ENCODE peak calls at places on chromosomes 12 and 14, in four cellular contexts. C, R, T and N are unnamed samples. For H3K4me1, the result is how much of the 10 kb centered on the place peaks cover.

GRCh38 chr14:54038724-54039123 is 82.1 kb upstream of the BMP4 start:
- DNase-seq in T (no peak), R (no peak), C (no peak), N (no peak)

GRCh38 chr14:32077081-32078029 is at the start of gene ARHGAP5:
- DNase-seq in C (no peak), R (no peak), T (peak), N (peak)

GRCh38 chr12:79908366-79908765 is 26.5 kb downstream of the PPP1R12A start:
- DNase-seq in C (no peak), R (no peak), T (no peak), N (no peak)

GRCh38 chr14:62015248-62015647 is 253.0 kb downstream of the SNAPC1 start:
- DNase-seq in R (no peak), T (no peak), C (no peak), N (no peak)

GRCh38 chr12:95418142-95418541 is 55.8 kb upstream of the METAP2 start:
- DNase-seq in R (no peak), T (no peak), C (no peak), N (no peak)

GRCh38 chr12:31749024-31749704 is 20.3 kb upstream of the AMN1 start:
- DNase-seq in T (peak), R (peak), C (peak), N (peak)

GRCh38 chr12:85713368-85713767 is 122.8 kb downstream of the RASSF9 start:
- DNase-seq in R (no peak), C (no peak), T (no peak), N (no peak)

GRCh38 chr12:3869860-3870259 is 3.3 kb downstream of the PARP11 start:
- DNase-seq in R (no peak), T (no peak), C (no peak), N (no peak)

GRCh38 chr14:94388027-94388895 is at the start of gene SERPINA1:
- DNase-seq in T (no peak), R (no peak), C (peak), N (no peak)

GRCh38 chr12:106030210-106031175 is 108.3 kb downstream of the NUAK1 start:
- DNase-seq in C (no peak), T (no peak), R (peak), N (peak)

GRCh38 chr14:75433631-75434556 is 6.1 kb downstream of the JDP2 start:
- DNase-seq in C (no peak), R (no peak), T (no peak), N (no peak)

GRCh38 chr14:60647081-60647836 is 2.0 kb downstream of the SIX1 start:
- DNase-seq in T (no peak), C (peak), R (no peak), N (no peak)

GRCh38 chr12:20415013-20415412 is 46.7 kb downstream of the PDE3A start:
- DNase-seq in R (no peak), T (no peak), C (no peak), N (no peak)

GRCh38 chr12:132578118-132578517 is 32.3 kb downstream of the LRCOL1 start:
- DNase-seq in R (no peak), C (no peak), T (no peak), N (no peak)

GRCh38 chr12:113929312-113929989 is 36.7 kb downstream of the RBM19 start:
- DNase-seq in R (no peak), T (no peak), C (no peak), N (no peak)

GRCh38 chr14:68634346-68634745 is 158.5 kb downstream of the ZFP36L1 start:
- DNase-seq in R (no peak), C (no peak), T (peak), N (peak)
- H3K4me1 ChIP-seq in R (under half), C (half or more), T (under half), N (under half)

GRCh38 chr12:122651520-122652224 is 51.5 kb downstream of the HCAR2 start:
- DNase-seq in R (no peak), T (no peak), C (no peak), N (no peak)
- H3K27ac ChIP-seq in R (no peak), T (no peak), C (no peak), N (no peak)

DNA sequence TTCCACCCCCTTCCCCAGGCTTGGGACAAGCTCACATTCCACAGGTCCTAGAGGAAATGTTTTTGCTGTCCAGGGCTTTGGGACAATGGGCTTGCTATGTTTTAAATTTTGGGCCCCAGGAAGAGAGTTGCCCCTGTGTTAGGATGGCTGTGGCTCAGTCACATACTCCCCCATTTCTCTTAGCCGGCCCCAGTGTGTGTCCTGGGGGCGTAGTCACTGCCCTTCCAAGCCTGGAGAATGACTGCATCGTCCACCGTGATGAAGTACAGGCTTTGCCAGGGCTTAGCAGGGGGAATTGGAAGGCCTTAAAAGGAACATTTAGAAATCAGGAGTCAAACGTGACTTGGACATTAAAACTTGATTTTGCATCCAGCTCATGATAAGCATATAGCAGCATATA is 293.6 kb downstream of the CACNA1C start:
- DNase-seq in C (no peak), R (no peak), T (no peak), N (no peak)
- H3K4me1 ChIP-seq in C (half or more), R (under half), T (under half), N (under half)

GRCh38 chr14:100540141-100540925 is 46.9 kb downstream of the BEGAIN start:
- DNase-seq in C (peak), R (no peak), T (no peak), N (peak)
- H3K27ac ChIP-seq in C (no peak), R (no peak), T (no peak), N (no peak)

GRCh38 chr14:95470942-95471499 is 45.4 kb downstream of the SYNE3 start:
- DNase-seq in C (no peak), R (no peak), T (no peak), N (no peak)
- H3K4me1 ChIP-seq in C (under half), R (under half), T (under half), N (under half)

GRCh38 chr12:64171715-64172114 is 50.4 kb downstream of the KICS2 start:
- DNase-seq in T (no peak), R (no peak), C (no peak), N (no peak)
- H3K27ac ChIP-seq in T (no peak), R (no peak), C (no peak), N (no peak)

GRCh38 chr12:97560359-97560758 is 97.8 kb downstream of the RMST start:
- DNase-seq in R (no peak), T (no peak), C (no peak), N (no peak)
- H3K4me1 ChIP-seq in R (under half), T (under half), C (under half), N (under half)

DNA sequence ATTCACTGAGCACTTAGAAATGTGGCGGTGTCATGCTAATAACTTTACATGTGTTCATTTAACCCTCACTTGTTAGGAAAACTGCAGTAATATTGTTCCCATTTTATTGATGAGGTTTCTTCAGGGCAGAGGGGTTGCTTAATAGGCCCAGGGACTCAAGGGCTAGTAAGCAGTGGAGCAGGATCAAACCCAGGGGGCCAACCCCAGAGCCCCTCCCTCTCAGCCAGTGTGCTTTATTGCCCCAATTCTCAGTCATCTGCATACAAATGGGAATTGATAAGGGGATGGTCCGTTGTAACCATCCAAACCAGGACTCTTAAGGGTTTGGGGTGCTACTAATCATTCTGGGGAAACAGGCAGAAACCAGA is 142.8 kb upstream of the AMIGO2 start:
- DNase-seq in R (no peak), C (no peak), T (no peak), N (no peak)
- H3K27ac ChIP-seq in R (peak), C (peak), T (peak), N (peak)

GRCh38 chr12:57237653-57237951 is 8.1 kb downstream of the SHMT2 start:
- DNase-seq in C (no peak), T (no peak), R (no peak), N (no peak)
- H3K4me1 ChIP-seq in C (half or more), T (half or more), R (under half), N (under half)

DNA sequence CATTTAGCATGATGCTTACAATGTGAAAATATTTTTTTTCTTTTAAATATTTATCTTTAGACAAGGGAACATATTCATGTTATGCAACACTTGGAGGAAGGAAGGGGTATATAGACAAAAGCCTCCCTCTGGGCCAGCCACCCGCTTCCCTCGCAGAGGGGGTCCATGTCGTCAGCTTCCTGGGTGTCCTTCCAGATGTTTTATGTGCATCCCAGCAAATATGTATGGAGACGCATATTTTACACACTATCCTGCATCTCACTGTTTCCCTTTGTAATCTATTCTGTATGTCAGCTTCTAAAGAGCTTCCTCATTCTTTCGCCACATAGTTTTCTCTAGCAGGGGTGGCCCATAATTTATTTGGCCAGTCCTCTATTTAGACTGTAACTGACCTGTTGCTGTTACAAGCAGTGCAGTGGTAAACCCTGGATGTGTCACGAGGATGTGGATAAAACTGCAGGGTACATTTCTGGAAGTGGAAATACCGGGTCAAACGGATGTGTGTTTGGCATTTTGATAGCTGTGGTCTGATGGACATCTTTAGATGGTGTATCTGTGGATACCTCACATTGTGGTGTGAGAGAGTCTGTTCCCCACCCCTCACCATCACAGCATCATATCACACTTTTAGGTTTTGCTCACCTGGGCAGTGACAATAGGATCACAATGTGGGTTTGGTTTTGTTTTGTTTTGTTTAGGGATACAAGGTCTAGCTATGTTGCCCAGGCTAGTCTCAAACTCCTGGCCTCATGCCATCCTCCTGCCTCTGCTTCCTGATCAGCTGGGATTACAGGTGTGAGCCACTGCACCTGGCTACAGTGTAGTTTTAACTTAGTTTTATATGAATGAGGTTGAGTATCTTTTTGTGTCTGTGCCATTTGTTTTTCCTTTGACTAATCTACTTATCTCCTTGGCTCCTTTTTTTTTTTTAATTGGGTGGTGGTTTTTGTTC is 31.6 kb downstream of the FAM222A start:
- DNase-seq in T (no peak), C (peak), R (no peak), N (peak)
- H3K27ac ChIP-seq in T (no peak), C (no peak), R (no peak), N (no peak)